ENCODE peak calls at places on chromosome 10, in seven cellular contexts. P, A, S, D, T, J and H are unnamed samples.
A peak's percentile ranks its signal among the peaks of the same experiment; 100 is the strongest.

GRCh38 chr10:22159180-22159579 is 58.6 kb downstream of the EBLN1 start:
- DNase-seq in P (no peak), A (no peak), S (no peak), D (no peak), T (no peak), J (no peak), H (no peak)

GRCh38 chr10:74502963-74503608 is 323.3 kb upstream of the KAT6B start:
- DNase-seq in P (no peak), A (peak; percentile 72), S (no peak), D (no peak), T (no peak), J (peak; percentile 37), H (no peak)

GRCh38 chr10:6052247-6053221 is 9.6 kb downstream of the IL2RA start:
- DNase-seq in P (no peak), A (peak; percentile 68), S (peak; percentile 20), D (no peak), T (no peak), J (no peak), H (no peak)

GRCh38 chr10:124572751-124573150 is 111.1 kb downstream of the LHPP start:
- DNase-seq in P (no peak), A (no peak), S (no peak), D (no peak), T (no peak), J (no peak), H (no peak)

GRCh38 chr10:52334595-52334994 is 20.5 kb downstream of the DKK1 start:
- DNase-seq in P (peak; percentile 14), A (peak; percentile 57), S (no peak), D (no peak), T (no peak), J (no peak), H (no peak)

GRCh38 chr10:66931949-66932343 is 6.1 kb downstream of the LRRTM3 start:
- DNase-seq in P (no peak), A (peak; percentile 28), S (no peak), D (no peak), T (peak; percentile 6), J (no peak), H (no peak)

GRCh38 chr10:117804470-117805011 is 242.2 kb downstream of the RAB11FIP2 start:
- DNase-seq in P (no peak), A (no peak), S (no peak), D (no peak), T (peak; percentile 15), J (no peak), H (no peak)

GRCh38 chr10:7035111-7035761 is 375.6 kb downstream of the SFMBT2 start:
- DNase-seq in P (no peak), A (no peak), S (no peak), D (no peak), T (no peak), J (no peak), H (no peak)

GRCh38 chr10:100186813-100187212 is 984 bp upstream of the ERLIN1 start:
- DNase-seq in P (no peak), A (no peak), S (peak; percentile 29), D (no peak), T (peak; percentile 10), J (no peak), H (no peak)

GRCh38 chr10:113788604-113789083 is 37.2 kb downstream of the PLEKHS1 start:
- DNase-seq in P (peak; percentile 44), A (peak; percentile 98), S (peak; percentile 38), D (peak; percentile 17), T (no peak), J (peak; percentile 93), H (no peak)

GRCh38 chr10:63103971-63104409 is 29.1 kb upstream of the NRBF2 start:
- DNase-seq in P (no peak), A (no peak), S (no peak), D (no peak), T (no peak), J (no peak), H (no peak)

DNA sequence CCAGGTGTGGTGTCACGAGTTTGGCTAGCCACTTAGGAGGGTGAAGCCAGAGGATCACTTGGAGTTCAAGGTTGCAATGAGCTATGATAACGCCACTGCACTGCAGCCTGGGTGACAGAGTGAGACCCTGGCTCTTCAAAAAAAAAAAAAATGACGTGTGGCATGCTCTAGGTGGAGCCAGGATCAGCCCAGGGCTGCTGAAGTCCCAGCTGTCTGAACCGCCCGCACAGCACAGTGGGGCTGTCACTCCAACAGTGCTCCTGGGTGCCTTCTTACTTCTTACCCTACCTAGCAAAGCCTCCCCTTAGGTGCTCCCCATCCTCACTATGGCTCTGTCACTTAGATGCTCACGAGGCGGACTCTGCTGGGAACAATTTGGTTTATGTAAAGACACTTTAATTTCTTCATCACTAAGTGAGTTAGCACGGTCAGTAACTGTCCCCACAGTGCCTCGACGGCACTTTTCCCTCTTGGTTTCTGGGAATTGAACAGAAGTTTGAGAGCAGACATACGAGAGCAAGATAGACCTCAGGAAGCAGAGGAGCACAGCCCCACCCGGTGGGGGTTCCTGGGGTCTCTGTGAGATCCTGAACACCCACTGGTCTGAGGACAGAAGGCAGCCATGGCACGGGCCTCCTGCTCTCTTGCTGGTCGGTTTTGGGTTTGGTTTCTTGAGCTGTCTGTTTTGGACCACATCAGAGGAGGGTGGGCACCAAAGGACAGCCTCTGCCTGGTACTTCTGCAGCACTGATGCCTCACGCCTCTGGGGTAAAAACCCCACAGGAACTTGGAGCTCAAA is 66.2 kb upstream of the BTBD16 start:
- DNase-seq in P (no peak), A (no peak), S (no peak), D (no peak), T (no peak), J (no peak), H (no peak)
- TF ChIP-seq CTCF in P (no peak), A (no peak), S (no peak), D (no peak), T (no peak), J (peak; percentile 25), H (no peak)

DNA sequence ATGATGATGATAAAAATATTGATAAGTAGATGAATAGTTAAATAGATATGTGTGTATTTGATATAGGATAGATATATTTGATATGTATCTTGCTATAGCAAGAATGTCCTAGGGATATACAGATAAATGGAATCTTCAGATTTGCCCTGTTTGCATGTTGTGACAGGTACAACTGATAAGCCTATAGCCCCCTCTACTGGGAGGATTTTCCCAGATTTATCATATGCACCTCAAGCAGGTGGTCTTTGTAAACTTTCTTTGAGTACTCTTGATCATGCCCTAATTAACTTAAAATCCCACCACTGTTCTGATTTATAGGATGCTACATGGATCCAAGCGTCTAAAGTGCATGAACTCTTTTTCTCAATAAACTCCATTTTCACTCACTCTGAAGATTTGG is 1050.7 kb downstream of the SORCS3 start:
- DNase-seq in P (no peak), A (peak; percentile 8), S (peak; percentile 32), D (no peak), T (peak; percentile 22), J (no peak), H (no peak)
- TF ChIP-seq CTCF in P (no peak), A (peak; percentile 13), S (no peak), D (no peak), T (peak; percentile 64), J (no peak), H (peak; percentile 59)

GRCh38 chr10:101438881-101439391 is 85.0 kb downstream of the BTRC start:
- DNase-seq in P (no peak), A (no peak), S (no peak), D (no peak), T (no peak), J (no peak), H (no peak)

GRCh38 chr10:101441539-101442455 is 87.8 kb downstream of the BTRC start:
- DNase-seq in P (peak; percentile 62), A (peak; percentile 67), S (peak; percentile 24), D (no peak), T (peak; percentile 13), J (peak; percentile 74), H (no peak)

GRCh38 chr10:101444499-101444898 is 90.5 kb downstream of the BTRC start:
- DNase-seq in P (no peak), A (no peak), S (no peak), D (no peak), T (no peak), J (no peak), H (no peak)

GRCh38 chr10:101444058-101444457 is 90.1 kb downstream of the BTRC start:
- DNase-seq in P (peak; percentile 14), A (no peak), S (no peak), D (no peak), T (no peak), J (no peak), H (no peak)

DNA sequence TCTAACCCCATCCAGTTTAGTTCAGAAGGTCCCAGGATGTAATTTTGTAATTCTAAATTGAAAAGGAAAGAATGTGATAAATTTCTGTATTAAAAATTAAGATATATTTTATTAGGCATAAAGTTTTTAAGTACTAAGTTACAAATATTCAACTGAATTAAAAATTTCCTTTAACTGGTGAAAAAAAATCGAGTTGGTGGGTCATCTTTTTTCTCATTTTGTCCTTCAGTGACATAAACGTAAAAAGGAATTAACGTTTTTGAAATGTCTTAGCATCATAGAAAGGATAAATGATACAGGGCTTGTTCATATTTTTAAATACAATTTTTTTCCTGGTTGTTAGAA is 88.5 kb downstream of the BTRC start:
- DNase-seq in P (no peak), A (no peak), S (no peak), D (no peak), T (no peak), J (no peak), H (no peak)
- TF ChIP-seq CTCF in P (peak; percentile 19), A (no peak), S (peak; percentile 2), D (no peak), T (no peak), J (no peak), H (no peak)

GRCh38 chr10:72274730-72275350 is 1.1 kb downstream of the DDIT4 start:
- DNase-seq in P (peak; percentile 67), A (peak; percentile 74), S (peak; percentile 87), D (peak; percentile 70), T (peak; percentile 47), J (no peak), H (peak; percentile 29)

GRCh38 chr10:72270607-72271281 is 3.0 kb upstream of the DDIT4 start:
- DNase-seq in P (no peak), A (peak; percentile 46), S (no peak), D (no peak), T (no peak), J (no peak), H (no peak)

GRCh38 chr10:72273410-72274212 is at the start of gene DDIT4:
- DNase-seq in P (peak; percentile 99), A (peak; percentile 99), S (peak; percentile 99), D (peak; percentile 99), T (peak; percentile 98), J (peak; percentile 99), H (peak; percentile 96)

GRCh38 chr10:72274213-72274729 is 547 bp downstream of the DDIT4 start:
- DNase-seq in P (no peak), A (no peak), S (no peak), D (no peak), T (peak; percentile 55), J (no peak), H (peak; percentile 26)

GRCh38 chr10:72272689-72273409 is 875 bp upstream of the DDIT4 start:
- DNase-seq in P (peak; percentile 86), A (peak; percentile 91), S (peak; percentile 81), D (peak; percentile 92), T (peak; percentile 80), J (peak; percentile 94), H (peak; percentile 46)
- TF ChIP-seq CTCF in P (no peak), A (no peak), S (no peak), D (no peak), T (no peak), J (no peak), H (no peak)